ENCODE peak calls at places on chromosomes 5 and 9, in four cellular contexts. One of them, this sample, is unnamed.

GRCh38 chr5:133723126-133723525 is 110.8 kb upstream of the FSTL4 start:
- DNase-seq in Panc1: no peak
- DNase-seq in A549: no peak
- DNase-seq in HCT116: no peak
- DNase-seq in this sample: no peak

GRCh38 chr9:32875242-32875641 is 91.9 kb downstream of the TMEM215 start:
- DNase-seq in Panc1: no peak
- DNase-seq in HCT116: no peak
- DNase-seq in A549: no peak
- DNase-seq in this sample: no peak

GRCh38 chr9:101235105-101235866 is 149.5 kb downstream of the BAAT start:
- DNase-seq in Panc1: no peak
- DNase-seq in A549: no peak
- DNase-seq in HCT116: peak; percentile 13
- DNase-seq in this sample: no peak

GRCh38 chr5:134131578-134132350 is 17.3 kb downstream of the TCF7 start:
- DNase-seq in HCT116: no peak
- DNase-seq in Panc1: no peak
- DNase-seq in A549: no peak
- DNase-seq in this sample: no peak

GRCh38 chr5:99453181-99453580 is 524.4 kb upstream of the CHD1 start:
- DNase-seq in HCT116: no peak
- DNase-seq in A549: no peak
- DNase-seq in Panc1: no peak
- DNase-seq in this sample: no peak

GRCh38 chr5:90308787-90309585 is 100.6 kb downstream of the CETN3 start:
- DNase-seq in A549: no peak
- DNase-seq in HCT116: no peak
- DNase-seq in Panc1: no peak
- DNase-seq in this sample: no peak

GRCh38 chr9:76379494-76379893 is 14.7 kb downstream of the RFK start:
- DNase-seq in A549: peak; percentile 27
- DNase-seq in HCT116: no peak
- DNase-seq in Panc1: no peak
- DNase-seq in this sample: no peak

GRCh38 chr5:72848474-72849428 is 32.3 kb downstream of the TNPO1 start:
- DNase-seq in HCT116: no peak
- DNase-seq in Panc1: no peak
- DNase-seq in A549: peak; percentile 30
- DNase-seq in this sample: no peak

GRCh38 chr5:138926688-138927448 is 51.7 kb upstream of the LRRTM2 start:
- DNase-seq in Panc1: no peak
- DNase-seq in HCT116: no peak
- DNase-seq in A549: no peak
- DNase-seq in this sample: no peak

GRCh38 chr5:61332891-61333350 is 863 bp downstream of the ZSWIM6 start:
- DNase-seq in Panc1: no peak
- DNase-seq in A549: peak; percentile 63
- DNase-seq in HCT116: no peak
- DNase-seq in this sample: peak; percentile 1

GRCh38 chr5:61332369-61332745 is 299 bp downstream of the ZSWIM6 start:
- DNase-seq in HCT116: no peak
- DNase-seq in A549: no peak
- DNase-seq in Panc1: no peak
- DNase-seq in this sample: no peak

GRCh38 chr5:61330879-61331406 is 1.1 kb upstream of the ZSWIM6 start:
- DNase-seq in Panc1: no peak
- DNase-seq in HCT116: no peak
- DNase-seq in A549: peak; percentile 70
- DNase-seq in this sample: no peak

GRCh38 chr5:61330341-61330878 is 1.6 kb upstream of the ZSWIM6 start:
- DNase-seq in Panc1: no peak
- DNase-seq in A549: peak; percentile 59
- DNase-seq in HCT116: no peak
- DNase-seq in this sample: peak; percentile 2

DNA sequence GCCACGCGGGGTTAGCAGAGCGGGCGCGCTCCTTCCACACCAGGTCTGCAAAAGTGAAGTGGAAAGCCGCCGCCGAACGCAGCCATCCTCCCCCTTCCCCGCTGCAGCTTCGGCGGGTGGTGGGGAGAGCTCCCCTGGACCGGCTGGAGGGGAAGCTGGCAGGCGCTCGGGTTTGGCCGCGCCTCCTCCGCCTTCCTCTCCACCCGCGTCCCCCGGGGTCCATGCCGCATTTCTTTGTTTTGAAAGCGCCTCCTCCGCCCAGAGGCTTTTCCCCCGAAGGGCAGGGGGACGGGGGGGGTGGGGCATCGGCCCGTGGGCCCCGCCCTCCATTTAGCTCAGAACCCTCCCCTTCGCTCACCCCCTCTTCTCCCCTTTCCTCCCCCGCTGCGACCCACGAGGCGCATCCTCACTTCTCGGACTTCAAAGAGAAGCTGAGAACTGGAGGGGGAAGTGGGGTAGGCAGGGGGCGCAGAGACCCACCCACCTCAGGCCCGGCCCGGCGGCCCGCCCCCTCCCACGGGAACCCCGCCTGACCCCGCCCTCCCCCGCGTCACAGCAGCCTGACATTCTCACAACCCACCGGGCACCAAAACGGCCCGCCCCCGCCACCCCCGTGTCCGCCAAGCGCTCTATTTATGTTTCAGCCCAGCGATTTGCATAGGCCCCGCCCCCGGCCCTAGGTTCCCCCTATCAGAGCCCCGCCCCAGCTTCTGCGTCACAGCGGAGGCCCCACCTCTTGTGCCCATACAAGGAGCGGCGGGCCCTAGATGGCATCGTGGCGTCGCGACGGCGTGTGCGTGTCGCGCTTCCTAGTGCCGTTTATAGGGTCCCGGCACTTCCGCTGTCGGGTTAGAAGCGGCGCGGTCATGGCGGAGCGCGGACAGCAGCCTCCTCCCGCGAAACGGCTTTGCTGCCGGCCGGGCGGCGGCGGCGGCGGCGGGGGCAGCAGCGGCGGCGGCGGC is at the start of gene ZSWIM6:
- DNase-seq in A549: peak; percentile 93
- DNase-seq in Panc1: peak; percentile 86
- DNase-seq in HCT116: peak; percentile 96
- DNase-seq in this sample: peak; percentile 92
- TF ChIP-seq REST in A549: no peak
- TF ChIP-seq REST in Panc1: no peak
- TF ChIP-seq REST in HCT116: no peak
- TF ChIP-seq REST in this sample: peak; percentile 77

GRCh38 chr9:13278368-13279246 is 885 bp downstream of the MPDZ start:
- DNase-seq in HCT116: no peak
- DNase-seq in Panc1: no peak
- DNase-seq in A549: peak; percentile 53
- DNase-seq in this sample: no peak
- H3K4me3 ChIP-seq in HCT116: no peak overlapping the region
- H3K4me3 ChIP-seq in Panc1: peak overlapping the region; percentile 52
- H3K4me3 ChIP-seq in A549: peak overlapping the region; percentile 77
- H3K4me3 ChIP-seq in this sample: no peak overlapping the region

DNA sequence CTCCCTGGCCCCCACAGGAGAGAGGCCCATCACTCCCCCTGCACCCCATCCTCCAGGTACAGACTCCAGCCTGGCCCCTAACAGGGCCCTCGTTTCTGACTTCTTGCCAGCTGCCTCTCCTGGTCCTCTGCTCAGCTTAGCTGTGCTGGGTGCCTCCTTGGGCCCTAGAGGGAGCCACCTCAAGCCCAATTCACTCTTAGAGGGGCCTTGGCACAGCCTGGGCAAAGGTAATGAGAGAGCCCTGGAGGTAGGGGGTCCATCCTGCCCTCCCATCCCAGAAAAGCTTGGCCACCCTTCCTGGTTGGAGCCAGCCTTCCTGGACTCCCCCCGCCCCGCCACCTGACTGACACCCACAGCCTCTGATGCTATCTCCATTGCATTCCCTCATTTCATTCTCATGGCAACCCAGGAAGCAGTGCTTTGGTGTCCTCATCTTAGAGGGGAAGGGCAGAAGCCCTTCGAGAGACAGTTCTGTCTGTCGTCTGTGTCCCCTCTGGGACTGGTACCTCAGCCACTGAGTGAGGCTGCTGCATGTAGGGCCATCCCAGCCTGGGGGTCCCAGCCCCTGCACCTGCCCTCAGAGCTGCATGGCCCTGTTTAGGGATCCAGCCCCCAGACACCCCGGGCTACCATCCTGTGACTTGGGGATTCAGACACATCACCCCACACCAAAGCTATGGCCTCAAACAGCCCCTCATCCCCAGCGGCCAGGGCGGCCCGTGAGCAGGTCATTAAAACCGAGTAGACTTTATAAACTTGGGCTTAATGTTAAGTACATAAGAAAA is 95.5 kb downstream of the BARX1 start:
- DNase-seq in HCT116: no peak
- DNase-seq in Panc1: no peak
- DNase-seq in A549: no peak
- DNase-seq in this sample: no peak
- TF ChIP-seq CTCF in HCT116: peak; percentile 39
- TF ChIP-seq CTCF in Panc1: peak; percentile 61
- TF ChIP-seq CTCF in A549: no peak
- TF ChIP-seq CTCF in this sample: no peak

GRCh38 chr9:89926691-89927220 is 321.9 kb downstream of the GADD45G start:
- DNase-seq in HCT116: no peak
- DNase-seq in A549: no peak
- DNase-seq in Panc1: no peak
- DNase-seq in this sample: no peak
- TF ChIP-seq REST in HCT116: no peak
- TF ChIP-seq REST in A549: no peak
- TF ChIP-seq REST in Panc1: no peak
- TF ChIP-seq REST in this sample: no peak

GRCh38 chr5:26757941-26758340 is 280.4 kb downstream of the CDH9 start:
- DNase-seq in A549: no peak
- DNase-seq in HCT116: no peak
- DNase-seq in Panc1: no peak
- DNase-seq in this sample: peak; percentile 16
- H3K4me3 ChIP-seq in A549: no peak overlapping the region
- H3K4me3 ChIP-seq in HCT116: no peak overlapping the region
- H3K4me3 ChIP-seq in Panc1: no peak overlapping the region
- H3K4me3 ChIP-seq in this sample: no peak overlapping the region

This sample was measured in HL-60.